ENCODE peak calls at places on chromosomes 16 and 17, in eight cellular contexts. Y is HepG2, U is sigmoid colon, B is H1, M is HCT116, N is stomach, R is spleen, I is upper lobe of left lung. H is an unnamed sample.

GRCh38 chr17:78559024-78559423 is 18.2 kb downstream of the DNAH17 start:
- DNase-seq in Y (no peak), U (no peak), B (no peak), M (no peak), N (no peak), R (no peak), I (no peak), H (no peak)

GRCh38 chr16:75053791-75054555 is 55.1 kb downstream of the ZNRF1 start:
- DNase-seq in Y (peak; percentile 94), U (peak; percentile 76), B (no peak), M (peak; percentile 40), N (peak; percentile 65), R (no peak), I (no peak), H (peak; percentile 66)

GRCh38 chr16:4327782-4328579 is 12.1 kb downstream of the GLIS2 start:
- DNase-seq in Y (peak; percentile 86), U (peak; percentile 93), B (no peak), M (no peak), N (peak; percentile 83), R (peak; percentile 90), I (peak; percentile 87), H (peak; percentile 62)

GRCh38 chr17:70202840-70203239 is 33.5 kb downstream of the KCNJ2 start:
- DNase-seq in Y (no peak), U (no peak), B (no peak), M (no peak), N (no peak), R (no peak), I (no peak), H (no peak)

GRCh38 chr17:64741924-64742670 is 80.0 kb upstream of the SMURF2 start:
- DNase-seq in Y (no peak), U (peak; percentile 87), B (no peak), M (no peak), N (no peak), R (no peak), I (no peak), H (no peak)

GRCh38 chr17:7077911-7078546 is 2.0 kb downstream of the CLEC10A start:
- DNase-seq in Y (no peak), U (no peak), B (no peak), M (no peak), N (no peak), R (no peak), I (peak; percentile 29), H (no peak)

GRCh38 chr17:57604771-57605733 is 140.0 kb downstream of the CCDC182 start:
- DNase-seq in Y (no peak), U (peak; percentile 84), B (no peak), M (no peak), N (peak; percentile 70), R (peak; percentile 90), I (no peak), H (peak; percentile 49)

GRCh38 chr17:2909164-2909852 is 113.1 kb downstream of the RAP1GAP2 start:
- DNase-seq in Y (no peak), U (no peak), B (no peak), M (no peak), N (no peak), R (no peak), I (no peak), H (no peak)

GRCh38 chr17:38735161-38735997 is 5.2 kb downstream of the CISD3 start:
- DNase-seq in Y (peak; percentile 33), U (no peak), B (no peak), M (no peak), N (peak; percentile 60), R (peak; percentile 93), I (no peak), H (no peak)

GRCh38 chr17:5418858-5419355 is 555 bp downstream of the NUP88 start:
- DNase-seq in Y (peak; percentile 17), U (no peak), B (no peak), M (no peak), N (peak; percentile 52), R (no peak), I (no peak), H (peak; percentile 52)

GRCh38 chr17:39183766-39184165 is 13.7 kb downstream of the CACNB1 start:
- DNase-seq in Y (no peak), U (no peak), B (no peak), M (no peak), N (no peak), R (no peak), I (no peak), H (no peak)

GRCh38 chr17:6893382-6894205 is 62.1 kb upstream of the TEKT1 start:
- DNase-seq in Y (no peak), U (no peak), B (no peak), M (no peak), N (no peak), R (no peak), I (peak; percentile 49), H (no peak)

GRCh38 chr16:73405851-73406250 is 357.9 kb upstream of the ZFHX3 start:
- DNase-seq in Y (no peak), U (no peak), B (no peak), M (no peak), N (no peak), R (no peak), I (no peak), H (no peak)

GRCh38 chr17:56756536-56756935 is 77.2 kb downstream of the C17orf67 start:
- DNase-seq in Y (peak; percentile 24), U (no peak), B (no peak), M (no peak), N (no peak), R (no peak), I (no peak), H (no peak)

DNA sequence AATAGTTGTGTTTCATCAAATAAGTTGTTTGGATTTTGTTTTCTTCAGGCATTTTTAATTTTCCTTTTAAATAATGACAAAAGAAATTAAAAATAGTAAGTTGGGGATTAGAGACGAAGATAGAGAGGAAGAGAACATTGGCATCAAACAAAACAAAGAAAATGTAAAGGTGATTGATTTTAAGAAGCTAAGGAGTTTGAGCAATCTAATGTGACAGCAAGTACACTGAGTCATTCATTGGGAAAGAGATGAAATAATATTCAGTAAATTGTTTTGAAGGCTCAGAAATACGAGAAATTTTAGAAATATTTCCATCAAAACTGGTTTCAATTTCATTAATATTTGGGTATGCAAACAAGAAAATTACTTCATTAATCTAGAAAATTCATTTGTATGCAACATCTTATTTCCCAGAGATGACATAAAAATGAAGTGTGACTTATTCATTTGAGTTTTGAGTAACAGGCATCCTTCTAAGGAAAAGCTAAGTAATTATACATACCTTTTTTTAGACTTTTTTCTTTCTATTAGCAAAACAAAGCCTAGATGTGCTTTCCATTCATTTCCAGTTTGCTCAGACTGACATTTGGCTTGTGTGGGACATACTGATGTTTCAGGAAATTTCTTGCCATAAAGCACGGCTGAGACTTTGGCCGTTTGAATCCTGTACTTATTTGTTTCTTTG is 66.7 kb downstream of the COX10 start:
- DNase-seq in Y (no peak), U (no peak), B (no peak), M (no peak), N (no peak), R (no peak), I (no peak), H (no peak)
- TF ChIP-seq POLR2AphosphoS5 in Y (no peak), U (no peak), B (no peak), M (no peak), N (no peak), R (no peak), I (no peak), H (no peak)

GRCh38 chr16:87319011-87319410 is 1.8 kb upstream of the C16orf95 start:
- DNase-seq in Y (no peak), U (no peak), B (no peak), M (no peak), N (no peak), R (peak; percentile 4), I (no peak), H (no peak)

GRCh38 chr16:87318158-87318644 is 1.0 kb upstream of the C16orf95 start:
- DNase-seq in Y (peak; percentile 57), U (no peak), B (no peak), M (no peak), N (no peak), R (peak; percentile 51), I (no peak), H (no peak)

GRCh38 chr16:87317766-87318121 is 552 bp upstream of the C16orf95 start:
- DNase-seq in Y (peak; percentile 67), U (peak; percentile 84), B (no peak), M (no peak), N (peak; percentile 53), R (peak; percentile 85), I (no peak), H (no peak)

GRCh38 chr16:87316450-87316922 is 706 bp downstream of the C16orf95 start:
- DNase-seq in Y (no peak), U (peak; percentile 60), B (no peak), M (no peak), N (no peak), R (peak; percentile 64), I (no peak), H (no peak)

GRCh38 chr16:87316923-87317765 is at the start of gene C16orf95:
- DNase-seq in Y (peak; percentile 95), U (peak; percentile 98), B (peak; percentile 84), M (peak; percentile 92), N (peak; percentile 98), R (peak; percentile 96), I (peak; percentile 96), H (peak; percentile 96)
- TF ChIP-seq POLR2A in Y (peak; percentile 81), U (peak; percentile 96), B (peak; percentile 92), M (peak; percentile 92), N (no peak), R (no peak), I (no peak), H (peak; percentile 77)

DNA sequence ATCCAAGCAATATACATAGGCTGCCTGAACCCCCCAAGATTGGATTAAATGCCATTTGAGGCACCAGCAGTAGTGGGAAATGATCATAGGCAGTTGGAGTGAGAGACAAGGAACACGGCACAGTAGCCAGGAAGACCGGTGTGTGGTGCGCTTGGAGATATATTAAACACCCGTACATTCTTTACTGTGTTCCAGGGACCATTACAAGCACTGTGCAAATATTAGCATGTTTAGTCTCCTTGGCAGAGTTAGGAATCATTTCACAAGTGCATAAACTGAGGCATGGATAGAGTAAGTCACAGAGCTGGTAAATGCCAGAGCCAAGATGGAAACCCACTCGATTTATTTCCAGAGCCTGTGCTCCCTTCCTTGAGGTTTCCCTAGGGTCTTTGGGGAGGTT is 31.1 kb upstream of the TNRC6A start:
- DNase-seq in Y (no peak), U (no peak), B (no peak), M (no peak), N (no peak), R (no peak), I (no peak), H (peak; percentile 16)
- H3K4me1 ChIP-seq in Y (peaks cover 24% of the 10 kb centered on the region), U (peaks cover 37% of the 10 kb centered on the region), B (no peaks in the 10 kb centered on the region), M (peaks cover 28% of the 10 kb centered on the region), N (peaks cover 29% of the 10 kb centered on the region), R (no peaks in the 10 kb centered on the region), I (peaks cover 6% of the 10 kb centered on the region), H (no peaks in the 10 kb centered on the region)

GRCh38 chr16:50390914-50391700 is 22.3 kb upstream of the BRD7 start:
- DNase-seq in Y (no peak), U (no peak), B (no peak), M (no peak), N (no peak), R (no peak), I (peak; percentile 65), H (no peak)

GRCh38 chr16:50393461-50394214 is 24.9 kb upstream of the BRD7 start:
- DNase-seq in Y (no peak), U (no peak), B (no peak), M (no peak), N (no peak), R (no peak), I (no peak), H (no peak)

GRCh38 chr16:50388491-50388890 is 19.7 kb upstream of the BRD7 start:
- DNase-seq in Y (no peak), U (no peak), B (no peak), M (no peak), N (no peak), R (no peak), I (no peak), H (no peak)

GRCh38 chr16:50386819-50387218 is 18.0 kb upstream of the BRD7 start:
- DNase-seq in Y (no peak), U (no peak), B (no peak), M (no peak), N (no peak), R (no peak), I (no peak), H (no peak)

GRCh38 chr16:50389900-50390896 is 21.4 kb upstream of the BRD7 start:
- DNase-seq in Y (no peak), U (no peak), B (no peak), M (no peak), N (no peak), R (no peak), I (peak; percentile 74), H (no peak)
- TF ChIP-seq POLR2AphosphoS5 in Y (no peak), U (no peak), B (no peak), M (no peak), N (no peak), R (no peak), I (no peak), H (no peak)